ENCODE peak calls at places on chromosomes 13 and 19, in seven cellular contexts. U is spleen, L is trophoblast cell, N is left ventricle myocardium inferior, F is mammary epithelial cell, V is GM06990, D is AG04450. X is an unnamed sample.

GRCh38 chr19:40453151-40453735 is 9.1 kb upstream of the SERTAD3 start:
- DNase-seq in U (no peak), V (no peak), N (no peak), F (no peak), L (peak; percentile 28), D (no peak), X (no peak)

GRCh38 chr19:13051581-13052165 is 51.0 kb downstream of the LYL1 start:
- DNase-seq in U (no peak), N (peak; percentile 66), F (peak; percentile 47), D (no peak), L (peak; percentile 39), V (no peak), X (no peak)

GRCh38 chr13:55069746-55070145 is 2041.1 kb downstream of the OLFM4 start:
- DNase-seq in N (no peak), D (no peak), V (no peak), F (no peak), L (no peak), U (no peak), X (no peak)

GRCh38 chr13:66723606-66724005 is 506.5 kb downstream of the PCDH9 start:
- DNase-seq in N (no peak), V (no peak), U (no peak), F (no peak), L (no peak), D (no peak), X (no peak)

GRCh38 chr13:27830010-27830409 is 37.7 kb downstream of the GSX1 start:
- DNase-seq in F (no peak), D (no peak), U (peak; percentile 92), N (peak; percentile 38), L (peak; percentile 74), V (peak; percentile 64), X (no peak)

GRCh38 chr13:29564828-29565227 is 30.7 kb downstream of the SLC7A1 start:
- DNase-seq in N (no peak), F (no peak), U (no peak), V (no peak), D (no peak), L (no peak), X (no peak)

GRCh38 chr19:56091066-56091490 is 30.0 kb downstream of the ZNF787 start:
- DNase-seq in F (peak; percentile 90), U (no peak), N (no peak), L (peak; percentile 83), V (no peak), D (no peak), X (no peak)

GRCh38 chr19:52217576-52217975 is 27.7 kb downstream of the PPP2R1A start:
- DNase-seq in N (no peak), F (peak; percentile 12), L (no peak), V (no peak), D (no peak), U (no peak), X (no peak)

GRCh38 chr19:13053761-13054604 is 48.7 kb downstream of the LYL1 start:
- DNase-seq in N (peak; percentile 93), D (peak; percentile 92), F (peak; percentile 89), L (peak; percentile 32), U (no peak), V (no peak), X (peak; percentile 88)

GRCh38 chr13:41700790-41701310 is 243.5 kb downstream of the RGCC start:
- DNase-seq in F (peak; percentile 35), N (no peak), U (no peak), L (no peak), D (peak; percentile 18), V (no peak), X (no peak)

GRCh38 chr19:39497850-39498261 is 891 bp upstream of the DLL3 start:
- DNase-seq in D (no peak), L (no peak), V (peak; percentile 68), N (no peak), F (no peak), U (no peak), X (no peak)

GRCh38 chr19:35368378-35368777 is 2.5 kb upstream of the GPR42 start:
- DNase-seq in V (no peak), U (no peak), D (no peak), N (no peak), F (no peak), L (no peak), X (no peak)

GRCh38 chr13:77507931-77508776 is 27.4 kb upstream of the SCEL start:
- DNase-seq in N (no peak), F (peak; percentile 92), V (no peak), L (no peak), U (no peak), D (no peak), X (peak; percentile 78)

GRCh38 chr13:100530645-100531044 is 57.9 kb downstream of the GGACT start:
- DNase-seq in V (no peak), L (no peak), U (no peak), F (no peak), D (no peak), N (no peak), X (no peak)

GRCh38 chr19:3253270-3253669 is 28.8 kb downstream of the CELF5 start:
- DNase-seq in F (no peak), D (no peak), L (no peak), N (no peak), U (no peak), V (no peak), X (no peak)
- H3K4me3 ChIP-seq in F (no peak overlapping the region), D (no peak overlapping the region), L (no peak overlapping the region), N (no peak overlapping the region), U (no peak overlapping the region), V (no peak overlapping the region), X (no peak overlapping the region)

GRCh38 chr19:41851456-41851855 is 6.6 kb downstream of the DMRTC2 start:
- DNase-seq in F (no peak), U (no peak), V (no peak), N (no peak), L (no peak), D (no peak), X (no peak)
- H3K27me3 ChIP-seq in F (peaks cover 11% of the 10 kb centered on the region), U (no peaks in the 10 kb centered on the region), V (peaks cover 1% of the 10 kb centered on the region), N (peaks cover 71% of the 10 kb centered on the region), L (no peaks in the 10 kb centered on the region), D (peaks cover 48% of the 10 kb centered on the region), X (peaks cover 9% of the 10 kb centered on the region)

DNA sequence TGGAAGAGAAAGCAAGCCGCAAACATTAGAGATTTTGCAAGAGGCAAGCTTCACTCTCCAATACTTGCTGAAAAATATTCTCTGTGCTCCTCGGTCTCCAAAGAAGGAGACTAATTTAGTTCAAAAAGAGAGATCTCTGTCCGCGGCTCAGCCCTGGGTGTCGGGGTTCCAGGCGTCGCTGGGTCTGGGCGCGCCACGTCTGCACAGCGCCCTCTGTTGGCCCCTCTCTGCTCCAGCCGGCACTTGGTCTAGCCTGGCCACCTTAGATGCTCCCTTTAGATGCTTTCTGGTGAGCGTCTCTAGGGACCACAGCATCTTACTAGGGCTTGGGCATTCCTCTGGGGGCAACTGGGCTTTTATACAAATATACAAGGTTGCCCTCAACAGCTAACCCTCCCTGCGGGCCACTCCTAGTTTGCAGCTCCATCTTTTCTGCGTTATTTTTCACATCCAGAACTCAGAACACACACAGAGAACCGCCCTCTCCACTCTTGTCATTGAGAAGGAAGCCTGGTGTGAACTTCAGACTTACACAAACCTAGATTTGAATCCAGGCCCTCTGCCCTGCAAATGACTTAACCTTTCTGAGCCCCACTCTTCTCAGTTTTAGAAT is 78.3 kb downstream of the CYSLTR2 start:
- DNase-seq in D (no peak), F (peak; percentile 12), N (peak; percentile 39), V (peak; percentile 33), L (peak; percentile 69), U (peak; percentile 87), X (no peak)
- H3K4me3 ChIP-seq in D (no peak overlapping the region), F (no peak overlapping the region), N (peak overlapping the region; percentile 33), V (no peak overlapping the region), L (no peak overlapping the region), U (no peak overlapping the region), X (no peak overlapping the region)

GRCh38 chr19:47437500-47437899 is 18.2 kb upstream of the MEIS3 start:
- DNase-seq in F (no peak), V (no peak), N (no peak), D (no peak), U (no peak), L (no peak), X (no peak)
- H3K27me3 ChIP-seq in F (peaks cover under 1% of the 10 kb centered on the region), V (no peaks in the 10 kb centered on the region), N (peaks cover 88% of the 10 kb centered on the region), D (peaks cover 16% of the 10 kb centered on the region), U (peaks cover 29% of the 10 kb centered on the region), L (no peaks in the 10 kb centered on the region), X (peaks cover 23% of the 10 kb centered on the region)

GRCh38 chr13:23608704-23609413 is 38.6 kb downstream of the TNFRSF19 start:
- DNase-seq in N (peak; percentile 59), U (peak; percentile 88), F (no peak), V (no peak), D (no peak), L (no peak), X (no peak)
- H3K4me3 ChIP-seq in N (peak overlapping the region; percentile 34), U (no peak overlapping the region), F (no peak overlapping the region), V (no peak overlapping the region), D (no peak overlapping the region), L (no peak overlapping the region), X (no peak overlapping the region)